ENCODE peak calls at places on chromosomes 4 and X, in six cellular contexts. K is cardiac fibroblast, U is neural crest cell, P is fibroblast of lung, F is B cell, H is tibial artery. N is an unnamed sample.

GRCh38 chr4:5460106-5460801 is 248.1 kb downstream of the EVC2 start:
- DNase-seq in F (peak), H (peak), U (peak), K (peak), P (peak), N (no peak)

GRCh38 chrX:150587585-150588503 is 19.4 kb downstream of the MTM1 start:
- DNase-seq in P (peak), U (no peak), F (peak), H (no peak), K (peak), N (no peak)

GRCh38 chrX:121160987-121161386 is 113.6 kb downstream of the GLUD2 start:
- DNase-seq in U (no peak), P (no peak), K (peak), H (no peak), F (no peak), N (no peak)

GRCh38 chr4:111984169-111984873 is 160.9 kb upstream of the FAM241A start:
- DNase-seq in F (no peak), U (no peak), H (no peak), P (no peak), K (no peak), N (no peak)

GRCh38 chrX:3697701-3698279 is 15.7 kb downstream of the PRKX start:
- DNase-seq in F (no peak), U (peak), H (peak), K (peak), P (peak), N (no peak)

GRCh38 chr4:157572951-157573350 is 352.4 kb downstream of the GRIA2 start:
- DNase-seq in P (no peak), K (no peak), F (no peak), H (no peak), U (no peak), N (no peak)

GRCh38 chr4:91840359-91840758 is 463.4 kb upstream of the GRID2 start:
- DNase-seq in K (no peak), P (no peak), H (no peak), F (no peak), U (no peak), N (no peak)

GRCh38 chr4:155629831-155630425 is 36.7 kb upstream of the GUCY1A1 start:
- DNase-seq in F (no peak), P (peak), U (no peak), K (no peak), H (no peak), N (no peak)

GRCh38 chr4:155722816-155723499 is 35.9 kb upstream of the GUCY1B1 start:
- DNase-seq in H (no peak), K (peak), U (no peak), P (peak), F (no peak), N (no peak)

GRCh38 chrX:134780908-134781307 is 122.6 kb upstream of the PLAC1 start:
- DNase-seq in U (no peak), P (no peak), H (no peak), F (no peak), K (no peak), N (no peak)

GRCh38 chrX:149984411-149984810 is 46.1 kb upstream of the EOLA2 start:
- DNase-seq in P (no peak), F (no peak), H (no peak), U (no peak), K (no peak), N (no peak)

GRCh38 chr4:4270529-4270928 is 19.4 kb downstream of the LYAR start:
- DNase-seq in H (no peak), F (no peak), P (no peak), U (no peak), K (peak), N (no peak)

GRCh38 chr4:57764840-57765239 is 654.7 kb upstream of the IGFBP7 start:
- DNase-seq in U (no peak), H (no peak), P (no peak), K (no peak), F (no peak), N (no peak)

GRCh38 chr4:41362647-41363383 is 106.1 kb downstream of the UCHL1 start:
- DNase-seq in F (no peak), U (no peak), K (no peak), H (no peak), P (no peak), N (no peak)

GRCh38 chrX:49043220-49043986 is at the start of gene TFE3:
- DNase-seq in K (peak), H (peak), U (peak), F (peak), P (peak), N (peak)

GRCh38 chr4:4871267-4872147 is 12.0 kb downstream of the MSX1 start:
- DNase-seq in P (no peak), F (peak), U (no peak), K (no peak), H (no peak), N (no peak)

GRCh38 chr4:48905363-48906015 is 1.1 kb downstream of the OCIAD2 start:
- DNase-seq in K (peak), P (peak), F (no peak), U (no peak), H (no peak), N (no peak)

GRCh38 chrX:123422875-123423274 is 238.8 kb downstream of the GRIA3 start:
- DNase-seq in P (peak), U (peak), K (peak), F (no peak), H (peak), N (no peak)

GRCh38 chr4:7201351-7202305 is 9.3 kb downstream of the SORCS2 start:
- DNase-seq in P (no peak), K (no peak), U (no peak), H (peak), F (no peak), N (no peak)

GRCh38 chrX:69133561-69134542 is 31.4 kb downstream of the PJA1 start:
- DNase-seq in P (peak), H (no peak), U (peak), F (no peak), K (peak), N (no peak)

GRCh38 chr4:186946682-186947294 is 223.1 kb upstream of the FAT1 start:
- DNase-seq in U (no peak), P (no peak), H (no peak), F (no peak), K (peak), N (no peak)

GRCh38 chr4:119517361-119518229 is 111.0 kb downstream of the PDE5A start:
- DNase-seq in F (no peak), K (peak), U (no peak), P (peak), H (no peak), N (no peak)

GRCh38 chr4:2257361-2258001 is 4.4 kb downstream of the MXD4 start:
- DNase-seq in F (peak), P (no peak), K (no peak), U (no peak), H (peak), N (peak)

GRCh38 chrX:85914431-85914830 is 132.9 kb downstream of the CHM start:
- DNase-seq in H (no peak), U (no peak), F (no peak), K (no peak), P (no peak), N (no peak)

GRCh38 chrX:145953628-145954027 is 136.0 kb downstream of the SLITRK2 start:
- DNase-seq in K (no peak), P (no peak), U (no peak), H (no peak), F (no peak), N (no peak)

GRCh38 chrX:42678133-42678532 is 99.8 kb downstream of the PPP1R2C start:
- DNase-seq in U (no peak), H (no peak), F (no peak), P (no peak), K (peak), N (no peak)

GRCh38 chrX:117977521-117977920 is 139.1 kb downstream of the KLHL13 start:
- DNase-seq in F (no peak), U (no peak), P (peak), K (no peak), H (no peak), N (no peak)

GRCh38 chrX:148372925-148373324 is 127.5 kb upstream of the AFF2 start:
- DNase-seq in F (no peak), P (no peak), H (no peak), U (no peak), K (no peak), N (no peak)

GRCh38 chrX:154661200-154661599 is 7.8 kb upstream of the CTAG2 start:
- DNase-seq in H (no peak), K (no peak), F (no peak), P (no peak), U (no peak), N (no peak)

GRCh38 chr4:169730564-169730963 is 27.2 kb downstream of the HPF1 start:
- DNase-seq in F (no peak), H (no peak), U (no peak), P (no peak), K (no peak), N (no peak)

GRCh38 chr4:87354168-87355102 is 31.8 kb upstream of the HSD17B13 start:
- DNase-seq in K (peak), F (no peak), U (no peak), H (peak), P (peak), N (no peak)

GRCh38 chr4:103099691-103100392 is at the start of gene BDH2:
- DNase-seq in F (peak), U (peak), H (peak), K (peak), P (peak), N (no peak)

GRCh38 chrX:65463550-65463949 is 71.0 kb downstream of the LAS1L start:
- DNase-seq in K (peak), U (no peak), F (no peak), H (no peak), P (no peak), N (no peak)

GRCh38 chr4:151260526-151260925 is 16.4 kb upstream of the PRSS48 start:
- DNase-seq in K (peak), H (no peak), P (no peak), U (no peak), F (no peak), N (no peak)

GRCh38 chr4:7025040-7025602 is 18.1 kb upstream of the TADA2B start:
- DNase-seq in U (no peak), F (no peak), P (no peak), K (no peak), H (no peak), N (no peak)

GRCh38 chr4:66266035-66266434 is 595.7 kb upstream of the EPHA5 start:
- DNase-seq in H (no peak), P (no peak), K (no peak), U (no peak), F (no peak), N (no peak)

GRCh38 chr4:7309176-7309575 is 116.8 kb downstream of the SORCS2 start:
- DNase-seq in P (no peak), K (no peak), H (no peak), F (no peak), U (no peak), N (no peak)

GRCh38 chr4:149997881-149998421 is 80.3 kb upstream of the DCLK2 start:
- DNase-seq in H (no peak), K (peak), P (no peak), F (no peak), U (no peak), N (no peak)

DNA sequence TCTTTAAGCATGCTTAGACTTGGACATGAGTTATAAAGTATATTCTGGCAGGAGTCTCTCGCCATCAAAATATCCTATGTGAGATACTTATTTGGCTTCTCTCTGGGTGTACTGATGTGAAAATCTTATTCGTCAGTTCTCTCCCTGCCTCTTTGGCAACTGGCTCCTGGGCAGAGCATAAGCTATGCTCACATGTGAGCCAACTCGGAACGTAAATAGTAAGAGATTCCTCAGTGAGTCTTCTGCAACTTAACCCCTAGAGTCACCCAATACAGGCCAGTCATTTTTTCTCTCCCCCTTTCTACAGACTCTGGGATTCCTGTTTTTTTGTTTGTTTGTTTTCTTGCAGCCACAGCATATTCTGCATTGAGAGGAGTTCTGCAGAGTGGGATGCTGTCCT is 91.7 kb downstream of the MAGEB17 start:
- DNase-seq in H (no peak), U (no peak), F (no peak), K (peak), P (peak), N (no peak)
- TF ChIP-seq CTCF in H (no peak), U (no peak), F (no peak), K (no peak), P (no peak), N (no peak)

DNA sequence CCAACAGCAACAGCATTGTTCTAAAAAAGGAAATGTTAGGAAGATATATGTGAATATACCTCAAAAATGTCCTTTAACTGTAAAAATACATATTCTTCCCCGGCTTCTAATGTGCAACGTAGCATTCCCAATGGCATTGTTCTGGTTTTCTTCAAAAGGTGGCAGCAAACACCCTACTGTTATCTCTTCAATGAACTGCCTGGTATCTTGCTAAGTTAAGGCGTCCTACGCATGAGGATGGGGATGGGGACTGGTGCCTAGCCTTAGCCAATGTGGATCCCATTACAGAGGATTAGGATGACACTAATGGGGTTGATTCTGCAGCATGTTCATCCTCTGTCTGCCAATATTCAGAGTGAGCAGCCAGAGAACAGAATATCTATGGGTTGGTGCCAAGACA is 334.9 kb upstream of the ADGRL3 start:
- DNase-seq in F (no peak), U (no peak), P (peak), K (peak), H (no peak), N (no peak)
- TF ChIP-seq CTCF in F (no peak), U (no peak), P (peak), K (peak), H (no peak), N (no peak)

GRCh38 chr4:113109106-113109740 is 59.8 kb downstream of the ANK2 start:
- DNase-seq in U (no peak), F (no peak), H (no peak), K (no peak), P (no peak), N (no peak)

GRCh38 chr4:113103556-113103955 is 54.1 kb downstream of the ANK2 start:
- DNase-seq in P (no peak), F (no peak), K (no peak), U (no peak), H (no peak), N (no peak)

GRCh38 chr4:113101669-113102068 is 52.2 kb downstream of the ANK2 start:
- DNase-seq in U (no peak), H (no peak), P (no peak), K (peak), F (no peak), N (no peak)

GRCh38 chr4:113106076-113106475 is 56.6 kb downstream of the ANK2 start:
- DNase-seq in K (peak), F (no peak), U (no peak), P (peak), H (no peak), N (no peak)
- TF ChIP-seq CTCF in K (peak), F (no peak), U (peak), P (peak), H (peak), N (no peak)

DNA sequence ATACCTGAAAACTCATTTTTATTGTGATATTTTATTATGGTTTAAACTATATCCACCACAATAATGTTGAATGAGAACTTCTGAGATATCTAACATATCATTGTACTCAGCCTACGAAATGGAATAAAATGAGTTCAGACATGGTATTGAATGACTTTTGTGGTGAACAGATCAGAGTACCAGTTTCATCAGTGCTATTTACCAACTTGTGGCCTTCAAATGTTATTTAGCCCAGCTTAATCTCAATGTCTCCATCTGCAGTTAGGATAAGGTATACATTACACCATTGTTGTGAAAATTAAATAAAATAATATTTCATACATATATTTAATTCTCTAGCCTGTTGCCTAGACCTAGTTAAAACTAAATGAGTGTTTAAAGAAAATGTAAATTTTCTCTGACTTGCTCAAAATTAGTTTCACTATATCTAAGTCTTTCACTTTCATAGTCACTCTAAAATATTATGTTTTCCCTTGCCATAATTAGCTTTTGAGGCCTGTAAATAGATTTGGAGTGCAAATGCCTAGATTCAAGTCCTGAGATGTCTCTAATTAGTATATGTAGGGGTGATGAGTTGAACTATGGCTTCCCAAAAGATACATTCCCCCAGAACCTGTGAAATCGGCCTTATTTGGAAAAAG is 594.2 kb downstream of the STPG2 start:
- DNase-seq in F (no peak), P (no peak), K (peak), U (no peak), H (no peak), N (no peak)
- TF ChIP-seq CTCF in F (no peak), P (no peak), K (peak), U (peak), H (no peak), N (no peak)

DNA sequence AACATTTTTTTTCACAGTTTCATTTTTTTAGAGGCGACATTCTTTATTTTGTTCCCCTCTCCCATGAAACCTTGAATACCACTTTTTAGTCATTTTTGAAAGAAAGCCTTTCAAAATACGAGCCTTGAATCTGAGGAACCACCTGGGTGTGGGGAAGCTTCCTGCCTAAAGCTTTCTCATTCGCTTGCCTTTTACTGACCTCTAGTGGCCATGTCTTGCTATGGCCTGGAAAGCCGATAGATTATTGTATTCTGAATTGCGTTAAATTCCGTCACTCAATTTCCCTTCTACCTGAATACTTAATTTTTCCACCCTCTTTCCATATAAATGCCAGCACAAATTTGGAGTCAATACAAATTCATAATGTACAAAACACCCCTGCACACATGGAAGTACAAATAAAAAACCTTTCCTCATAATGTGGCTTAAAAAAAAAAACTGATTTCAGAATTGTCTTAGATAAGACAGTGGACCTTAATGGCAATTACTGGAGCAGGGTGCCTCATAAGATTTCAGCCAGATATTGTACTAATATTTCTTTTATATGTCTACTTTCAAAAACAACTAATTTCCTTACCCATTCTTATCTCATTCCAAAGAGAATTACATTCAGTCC is 217.9 kb downstream of the CENPC start:
- DNase-seq in U (peak), H (no peak), F (peak), P (peak), K (peak), N (no peak)
- TF ChIP-seq CTCF in U (peak), H (peak), F (peak), P (peak), K (peak), N (peak)

DNA sequence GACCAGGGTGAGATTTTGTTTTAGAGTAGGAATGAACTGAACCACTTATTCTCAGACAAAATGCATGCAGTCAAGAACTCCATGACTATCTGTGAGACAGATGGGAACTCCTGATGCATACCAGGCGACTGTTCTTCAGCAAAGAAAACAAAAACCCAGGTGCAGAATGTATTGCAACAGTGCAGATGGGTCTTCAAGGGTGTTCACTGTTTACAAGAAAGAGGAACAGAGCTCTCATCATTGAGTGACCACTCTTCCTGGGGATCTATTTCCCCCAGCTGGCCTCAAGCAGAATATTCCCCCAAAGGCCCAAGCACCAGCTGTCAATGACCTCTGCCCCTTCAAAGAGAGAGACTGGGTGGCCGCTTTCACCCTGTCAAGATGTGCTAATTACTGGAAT is 39.7 kb upstream of the BMP3 start:
- DNase-seq in H (no peak), F (peak), K (no peak), P (no peak), U (no peak), N (no peak)
- TF ChIP-seq CTCF in H (no peak), F (no peak), K (no peak), P (no peak), U (no peak), N (no peak)

GRCh38 chrX:140817943-140818342 is 108.4 kb downstream of the LINC00632 start:
- DNase-seq in K (peak), P (peak), U (peak), H (no peak), F (peak), N (no peak)

GRCh38 chrX:140821280-140821679 is 111.7 kb downstream of the LINC00632 start:
- DNase-seq in H (no peak), U (no peak), F (no peak), P (no peak), K (no peak), N (no peak)

DNA sequence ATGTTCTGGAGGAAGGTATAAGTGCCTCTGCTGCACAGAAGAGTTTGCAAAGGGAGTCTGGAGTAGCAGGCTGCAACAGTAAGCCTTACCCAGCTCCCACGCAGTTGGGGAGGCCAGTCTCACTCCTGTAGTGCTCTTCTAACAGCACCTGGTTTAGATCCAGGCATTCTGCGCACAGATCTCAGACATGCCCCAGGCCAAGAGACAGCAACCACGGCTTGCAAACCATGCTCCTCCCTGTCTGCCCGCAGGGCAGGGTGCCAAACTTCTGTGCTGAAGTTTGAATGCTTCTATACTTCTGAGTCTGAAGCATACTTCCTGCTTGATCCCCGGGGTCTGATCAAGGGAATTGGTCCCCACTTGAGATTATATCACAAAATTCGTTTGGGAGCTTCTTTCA is 106.3 kb downstream of the LINC00632 start:
- DNase-seq in P (peak), K (peak), H (no peak), U (no peak), F (no peak), N (no peak)
- TF ChIP-seq CTCF in P (no peak), K (no peak), H (no peak), U (no peak), F (no peak), N (no peak)

N was measured in natural killer cell.